ENCODE peak calls at places on chromosomes 16 and 17, in four cellular contexts. O is tibial artery, B is ovary, A is A549. K is an unnamed sample.

GRCh38 chr16:57265850-57266530 is 18.5 kb downstream of the PLLP start:
- DNase-seq in O (peak; percentile 75), B (no peak), A (no peak), K (peak; percentile 73)

GRCh38 chr16:71746442-71747046 is 22.0 kb upstream of the PHLPP2 start:
- DNase-seq in O (no peak), B (no peak), A (peak; percentile 53), K (no peak)

GRCh38 chr17:62617894-62618472 is 9.5 kb upstream of the MRC2 start:
- DNase-seq in O (no peak), B (no peak), A (no peak), K (no peak)

GRCh38 chr16:89200124-89200849 is at the start of gene SLC22A31:
- DNase-seq in O (no peak), B (no peak), A (no peak), K (no peak)

GRCh38 chr17:33452797-33453196 is 159.7 kb upstream of the ASIC2 start:
- DNase-seq in O (no peak), B (no peak), A (no peak), K (no peak)

GRCh38 chr17:81822996-81823799 is 9.9 kb downstream of the MCRIP1 start:
- DNase-seq in O (no peak), B (no peak), A (no peak), K (no peak)

GRCh38 chr16:31487720-31488629 is 5.1 kb downstream of the SLC5A2 start:
- DNase-seq in O (no peak), B (no peak), A (peak; percentile 69), K (no peak)

GRCh38 chr16:10616744-10617640 is 36.6 kb upstream of the EMP2 start:
- DNase-seq in O (no peak), B (peak; percentile 59), A (no peak), K (peak; percentile 84)

GRCh38 chr17:77645441-77646430 is 312.8 kb upstream of the TNRC6C start:
- DNase-seq in O (no peak), B (no peak), A (no peak), K (no peak)

GRCh38 chr17:56523042-56523441 is 70.5 kb upstream of the NOG start:
- DNase-seq in O (no peak), B (no peak), A (no peak), K (no peak)

DNA sequence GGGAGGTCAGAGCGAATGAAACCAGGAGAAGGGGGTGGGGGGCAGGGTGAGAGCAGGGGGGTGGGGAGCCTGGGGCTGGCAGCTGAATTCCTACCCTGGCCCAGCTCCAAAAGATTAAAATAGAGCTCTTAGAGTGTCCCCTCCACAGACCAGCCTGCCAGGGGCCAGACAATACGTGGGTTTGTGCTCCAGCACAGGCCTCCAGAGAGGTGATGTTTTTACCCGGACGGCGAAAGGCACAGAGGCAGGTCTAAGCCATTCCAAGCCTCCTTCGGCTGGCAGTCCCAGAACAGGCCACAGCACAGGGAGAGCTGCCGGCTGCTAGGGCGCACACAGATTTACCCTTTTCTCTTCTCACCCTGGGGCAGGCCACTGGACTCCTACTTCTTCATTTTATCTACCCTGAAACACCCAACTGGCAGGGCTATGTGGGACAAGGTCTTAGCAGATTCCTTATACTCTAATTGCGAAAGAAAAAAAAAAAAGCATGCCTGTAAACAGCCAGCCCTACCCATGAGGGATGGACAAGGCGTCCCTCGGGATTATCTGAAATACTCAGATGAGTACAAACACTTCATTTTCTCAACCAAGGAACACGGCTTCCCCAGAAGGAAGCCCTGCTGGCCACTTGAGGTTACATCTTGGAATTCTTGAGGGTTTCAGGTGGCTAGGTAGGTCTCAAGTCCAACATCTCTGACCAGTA is 71.9 kb upstream of the NOG start:
- DNase-seq in O (no peak), B (no peak), A (no peak), K (no peak)
- H3K27ac ChIP-seq in O (no peak overlapping the region), B (no peak overlapping the region), A (no peak overlapping the region), K (no peak overlapping the region)

DNA sequence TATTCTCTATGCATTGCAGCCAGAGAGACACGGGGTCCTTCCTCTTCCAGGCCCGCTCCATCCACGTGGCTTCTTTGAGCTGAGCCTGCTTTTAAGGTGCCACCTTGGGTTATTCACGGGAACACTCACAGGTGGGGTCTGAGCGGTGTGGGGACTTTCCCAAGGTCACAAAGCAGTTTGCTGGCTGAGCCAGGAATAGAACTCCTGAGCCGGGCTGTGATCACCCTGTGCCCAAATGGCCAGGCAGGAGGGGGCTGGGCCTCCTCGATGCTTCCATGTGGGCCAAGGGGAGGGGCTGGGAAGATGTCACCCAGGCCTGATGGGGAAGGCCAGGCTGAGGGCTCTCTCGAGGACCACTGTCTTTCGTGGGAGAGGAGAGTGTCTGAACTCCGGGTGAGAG is 13.0 kb upstream of the GSE1 start:
- DNase-seq in O (no peak), B (no peak), A (no peak), K (no peak)
- H3K27ac ChIP-seq in O (no peak overlapping the region), B (no peak overlapping the region), A (no peak overlapping the region), K (no peak overlapping the region)

DNA sequence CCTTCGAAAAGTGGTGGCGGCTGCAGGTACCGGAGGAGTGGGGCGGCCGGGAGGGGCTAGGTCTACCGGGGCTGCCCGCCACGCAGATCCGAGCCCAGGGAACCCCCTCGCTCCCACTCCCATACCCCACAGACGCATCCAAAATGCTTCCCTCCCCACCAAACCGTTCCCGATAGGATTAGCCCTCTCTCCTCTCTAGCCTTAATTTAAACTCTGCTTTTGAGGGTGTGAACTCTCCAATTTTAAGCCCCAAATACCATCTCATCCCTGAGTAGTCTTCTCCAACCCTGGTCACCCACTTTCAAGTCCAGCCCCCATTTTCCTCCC is 260 bp upstream of the CXCL16 start:
- DNase-seq in O (no peak), B (no peak), A (no peak), K (no peak)
- H3K27ac ChIP-seq in O (peak overlapping the region; percentile 69), B (no peak overlapping the region), A (peak overlapping the region; percentile 79), K (no peak overlapping the region)

DNA sequence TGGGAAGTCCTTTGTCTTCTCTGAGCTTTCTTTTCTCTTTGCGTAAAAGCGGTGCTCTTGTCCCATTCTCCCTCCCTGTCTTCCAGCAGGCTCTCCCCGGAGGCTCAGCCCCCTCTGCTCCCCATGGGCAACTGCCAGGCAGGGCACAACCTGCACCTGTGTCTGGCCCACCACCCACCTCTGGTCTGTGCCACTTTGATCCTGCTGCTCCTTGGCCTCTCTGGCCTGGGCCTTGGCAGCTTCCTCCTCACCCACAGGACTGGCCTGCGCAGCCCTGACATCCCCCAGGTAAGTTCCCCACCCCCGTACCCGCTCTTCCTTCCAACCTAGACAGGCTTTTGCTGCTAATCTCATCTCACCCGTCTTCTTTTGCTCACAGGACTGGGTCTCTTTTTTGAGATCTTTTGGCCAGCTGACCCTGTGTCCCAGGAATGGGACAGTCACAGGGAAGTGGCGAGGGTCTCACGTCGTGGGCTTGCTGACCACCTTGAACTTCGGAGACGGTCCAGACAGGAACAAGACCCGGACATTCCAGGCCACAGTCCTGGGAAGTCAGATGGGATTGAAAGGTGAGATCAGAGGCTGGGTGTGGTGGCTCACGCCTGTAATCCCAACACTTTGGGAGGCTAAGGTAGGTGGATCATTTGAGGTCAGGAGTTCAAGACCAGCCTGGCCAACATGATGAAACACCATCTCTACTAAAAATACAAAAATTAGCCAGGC is 1.3 kb downstream of the TMEM219 start:
- DNase-seq in O (peak; percentile 65), B (no peak), A (no peak), K (no peak)
- H3K27ac ChIP-seq in O (peak overlapping the region; percentile 87), B (peak overlapping the region; percentile 84), A (peak overlapping the region; percentile 86), K (peak overlapping the region; percentile 93)

GRCh38 chr17:35618628-35619027 is 31.5 kb downstream of the AP2B1 start:
- DNase-seq in O (no peak), B (no peak), A (no peak), K (no peak)

GRCh38 chr17:35614835-35615234 is 27.7 kb downstream of the AP2B1 start:
- DNase-seq in O (no peak), B (no peak), A (no peak), K (no peak)

GRCh38 chr17:35617505-35617904 is 30.4 kb downstream of the AP2B1 start:
- DNase-seq in O (no peak), B (no peak), A (no peak), K (no peak)

GRCh38 chr17:35612924-35613521 is 25.9 kb downstream of the AP2B1 start:
- DNase-seq in O (no peak), B (peak; percentile 35), A (no peak), K (peak; percentile 38)

GRCh38 chr17:35616506-35616905 is 29.4 kb downstream of the AP2B1 start:
- DNase-seq in O (no peak), B (no peak), A (no peak), K (no peak)
- H3K27ac ChIP-seq in O (no peak overlapping the region), B (no peak overlapping the region), A (no peak overlapping the region), K (no peak overlapping the region)

K was measured in heart left ventricle.